ENCODE peak calls at places on chromosomes 6 and 20, in four cellular contexts. S is GM12878, K is H1, Z is K562. V is an unnamed sample.
A peak's percentile ranks its signal among the peaks of the same experiment; 100 is the strongest.

GRCh38 chr6:113461153-113461897 is 395.8 kb upstream of the MARCKS start:
- DNase-seq in K (no peak), S (no peak), Z (no peak), V (peak; percentile 9)

GRCh38 chr6:256169-256568 is 36.1 kb upstream of the DUSP22 start:
- DNase-seq in K (no peak), Z (no peak), S (no peak), V (peak; percentile 42)

GRCh38 chr6:123777554-123777953 is 26.1 kb upstream of the NKAIN2 start:
- DNase-seq in S (no peak), Z (no peak), K (no peak), V (no peak)

GRCh38 chr6:21678990-21679389 is 85.4 kb downstream of the SOX4 start:
- DNase-seq in K (no peak), S (no peak), Z (peak; percentile 10), V (peak; percentile 43)

GRCh38 chr6:140653985-140654384 is 1279.5 kb upstream of the CITED2 start:
- DNase-seq in Z (no peak), K (no peak), S (no peak), V (no peak)

GRCh38 chr20:58523916-58524315 is 8.7 kb upstream of the APCDD1L start:
- DNase-seq in Z (no peak), S (no peak), K (no peak), V (no peak)

GRCh38 chr6:29861521-29862255 is 34.1 kb downstream of the HLA-G start:
- DNase-seq in Z (no peak), S (no peak), K (no peak), V (no peak)

GRCh38 chr6:30876039-30876730 is 8.1 kb upstream of the DDR1 start:
- DNase-seq in Z (no peak), S (no peak), K (no peak), V (no peak)

GRCh38 chr20:57433658-57434389 is 42.6 kb downstream of the RBM38 start:
- DNase-seq in K (no peak), Z (no peak), S (no peak), V (no peak)

GRCh38 chr6:12371641-12372146 is 81.5 kb downstream of the EDN1 start:
- DNase-seq in S (no peak), K (no peak), Z (no peak), V (peak; percentile 79)

GRCh38 chr6:160972111-160972510 is 19.5 kb upstream of the MAP3K4 start:
- DNase-seq in Z (no peak), S (no peak), K (no peak), V (no peak)

GRCh38 chr20:2599265-2600060 is 53.0 kb upstream of the NOP56 start:
- DNase-seq in K (no peak), S (no peak), Z (no peak), V (no peak)

GRCh38 chr6:31834704-31835375 is 7.3 kb downstream of the HSPA1B start:
- DNase-seq in S (no peak), K (no peak), Z (peak; percentile 92), V (peak; percentile 77)

GRCh38 chr6:133062702-133063319 is 178.3 kb upstream of the EYA4 start:
- DNase-seq in Z (no peak), S (no peak), K (no peak), V (no peak)

GRCh38 chr6:87473419-87473903 is 687 bp downstream of the SLC35A1 start:
- DNase-seq in S (peak; percentile 12), K (no peak), Z (peak; percentile 29), V (peak; percentile 20)

GRCh38 chr6:32968770-32969684 is 633 bp downstream of the BRD2 start:
- DNase-seq in Z (peak; percentile 95), S (no peak), K (peak; percentile 90), V (peak; percentile 95)

GRCh38 chr6:68728124-68728523 is 93.0 kb downstream of the ADGRB3 start:
- DNase-seq in S (no peak), Z (no peak), K (no peak), V (no peak)

GRCh38 chr6:74638467-74638866 is 567.4 kb downstream of the COL12A1 start:
- DNase-seq in S (no peak), Z (no peak), K (no peak), V (no peak)

DNA sequence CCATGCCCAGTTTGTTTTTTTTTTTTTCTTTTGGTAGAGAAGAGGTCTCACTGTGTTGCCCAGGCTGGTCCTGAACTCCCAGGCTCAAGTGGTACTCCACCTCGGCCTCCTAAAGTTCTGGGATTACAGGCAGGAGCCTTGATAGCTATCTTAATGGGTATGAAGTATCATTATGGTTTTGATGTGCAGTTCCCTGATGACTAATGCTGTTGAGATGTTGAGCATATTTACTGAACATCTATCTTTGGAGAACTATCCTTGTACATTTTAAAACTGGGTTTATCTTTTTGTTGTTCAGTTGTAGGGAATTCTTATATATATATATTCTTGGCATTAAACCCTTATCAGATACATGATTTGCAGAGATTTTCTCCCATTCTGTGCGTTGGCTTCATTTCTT is 21.4 kb upstream of the MYL9 start:
- DNase-seq in S (no peak), Z (no peak), K (no peak), V (no peak)
- TF ChIP-seq CEBPB in S (no peak), Z (no peak), K (no peak), V (no peak)

GRCh38 chr20:41175201-41175651 is 37.9 kb downstream of the PLCG1 start:
- DNase-seq in K (no peak), S (no peak), Z (no peak), V (no peak)
- TF ChIP-seq CREB1 in K (no peak), S (no peak), Z (no peak), V (no peak)

DNA sequence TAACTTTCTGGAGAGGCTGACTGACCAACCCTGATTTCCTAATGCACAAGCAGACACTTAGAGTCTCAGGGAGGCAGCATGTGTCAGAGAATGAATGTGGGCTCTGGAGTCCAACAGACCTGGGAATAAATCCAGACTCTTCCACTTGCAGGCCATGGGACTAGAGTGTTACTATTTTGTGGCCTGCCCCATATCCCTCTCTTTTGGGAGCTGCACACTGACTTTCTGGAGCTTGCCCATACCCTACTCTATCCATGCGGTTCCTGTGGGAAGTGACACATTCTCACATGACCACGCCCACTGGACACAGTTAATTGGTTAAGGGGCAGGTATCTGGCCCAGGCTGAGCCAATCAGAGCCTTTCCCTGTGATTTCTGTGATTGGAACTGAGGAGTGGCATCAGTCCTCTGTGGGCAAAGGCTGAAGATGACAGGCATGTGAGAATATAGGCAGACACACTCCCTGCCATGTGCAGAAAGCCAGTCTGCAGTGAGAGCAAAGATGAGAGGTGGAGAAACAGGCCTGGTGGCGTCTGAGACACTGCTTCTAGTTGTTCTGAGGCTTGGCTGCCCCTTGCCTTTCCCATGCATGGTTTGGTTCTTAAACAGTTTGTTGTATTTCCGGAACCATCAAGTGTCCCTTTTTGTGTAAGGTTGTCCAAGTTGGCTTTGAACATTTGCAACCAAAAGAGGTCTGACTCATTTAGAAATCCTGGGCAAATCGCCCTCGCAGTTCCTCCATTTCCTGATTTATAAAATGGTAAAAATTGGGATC is 125.5 kb downstream of the CDC5L start:
- DNase-seq in K (no peak), Z (peak; percentile 57), S (no peak), V (no peak)
- TF ChIP-seq CEBPB in K (no peak), Z (no peak), S (no peak), V (no peak)

DNA sequence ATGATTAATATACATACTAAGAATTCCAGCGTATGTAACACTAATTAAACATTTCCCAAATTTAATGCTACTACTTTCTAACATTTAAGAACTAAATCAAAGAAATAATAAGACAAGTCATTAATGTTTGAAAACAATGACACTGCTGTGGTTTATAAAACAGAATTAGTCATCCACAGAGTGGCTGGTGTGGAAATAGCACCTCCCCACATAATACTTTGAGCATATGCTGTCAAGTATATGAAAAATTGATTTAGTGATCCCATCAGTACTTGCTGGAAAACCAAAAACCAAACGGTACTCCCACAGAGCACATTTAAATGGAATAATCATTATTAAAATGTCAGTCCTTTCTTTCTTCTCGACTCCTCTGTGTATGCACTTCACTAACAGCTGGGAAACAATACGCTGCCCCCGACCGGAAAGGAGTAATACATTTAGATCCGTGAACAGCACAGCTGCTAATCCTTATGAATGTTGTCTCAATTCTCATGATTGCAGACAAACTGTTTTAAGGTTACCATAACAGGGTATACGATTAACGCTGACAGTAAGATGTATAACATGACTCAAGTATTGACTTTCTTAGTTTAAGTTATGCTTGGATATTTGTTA is 78.4 kb downstream of the PREP start:
- DNase-seq in Z (no peak), S (no peak), K (no peak), V (no peak)
- TF ChIP-seq CREB1 in Z (no peak), S (no peak), K (no peak), V (no peak)

GRCh38 chr20:21682576-21682975 is 22.9 kb upstream of the PAX1 start:
- DNase-seq in Z (no peak), K (no peak), S (no peak), V (no peak)
- TF ChIP-seq CEBPB in Z (no peak), K (no peak), S (no peak), V (no peak)